ENCODE peak calls at places on chromosomes 2 and 18, in four cellular contexts. C, S, V and U are unnamed samples.

GRCh38 chr18:44548291-44549221 is 132.1 kb upstream of the SETBP1 start:
- DNase-seq in S (no peak), C (no peak), V (no peak), U (no peak)

GRCh38 chr2:182716665-182716990 is 571 bp downstream of the DNAJC10 start:
- DNase-seq in S (no peak), C (no peak), V (peak; percentile 11), U (no peak)

GRCh38 chr2:3680548-3681345 is 22.6 kb upstream of the DCDC2C start:
- DNase-seq in S (no peak), V (no peak), C (no peak), U (no peak)

GRCh38 chr2:172038604-172039003 is 38.9 kb downstream of the METAP1D start:
- DNase-seq in S (no peak), V (no peak), C (no peak), U (no peak)

GRCh38 chr2:8806885-8807701 is 30.3 kb downstream of the KIDINS220 start:
- DNase-seq in V (no peak), S (no peak), C (no peak), U (peak; percentile 47)

GRCh38 chr18:10965104-10965503 is 184.3 kb downstream of the PIEZO2 start:
- DNase-seq in S (no peak), C (no peak), V (no peak), U (no peak)

GRCh38 chr2:240959214-240959940 is 39.0 kb upstream of the SNED1 start:
- DNase-seq in V (no peak), S (no peak), C (no peak), U (no peak)

GRCh38 chr18:47882641-47883040 is 47.8 kb downstream of the SMAD2 start:
- DNase-seq in C (no peak), S (no peak), V (no peak), U (no peak)

GRCh38 chr2:58870704-58871103 is 629.6 kb upstream of the FANCL start:
- DNase-seq in C (no peak), S (no peak), V (no peak), U (no peak)

GRCh38 chr18:72768681-72769229 is 99.0 kb downstream of the NETO1 start:
- DNase-seq in C (no peak), V (no peak), S (no peak), U (no peak)

GRCh38 chr2:204483497-204484164 is 61.6 kb upstream of the PARD3B start:
- DNase-seq in S (no peak), C (no peak), V (peak; percentile 16), U (peak; percentile 6)

GRCh38 chr2:206693399-206694137 is 24.6 kb downstream of the DYTN start:
- DNase-seq in V (peak; percentile 65), S (peak; percentile 24), C (peak; percentile 40), U (peak; percentile 25)

GRCh38 chr18:23183356-23184150 is 48.3 kb downstream of the CABLES1 start:
- DNase-seq in S (no peak), C (no peak), V (no peak), U (no peak)

GRCh38 chr2:209380278-209380677 is 43.6 kb upstream of the MAP2 start:
- DNase-seq in S (peak; percentile 56), C (no peak), V (no peak), U (no peak)

GRCh38 chr18:36376361-36376760 is 78.8 kb downstream of the FHOD3 start:
- DNase-seq in C (no peak), S (no peak), V (no peak), U (no peak)

GRCh38 chr2:121018136-121019057 is 266.6 kb downstream of the TFCP2L1 start:
- DNase-seq in V (no peak), S (no peak), C (no peak), U (peak; percentile 37)

GRCh38 chr2:186919272-186919671 is 70.3 kb upstream of the ZSWIM2 start:
- DNase-seq in C (no peak), S (no peak), V (no peak), U (no peak)

GRCh38 chr18:65753520-65753919 is 2.7 kb downstream of the CDH7 start:
- DNase-seq in C (no peak), V (peak; percentile 31), S (no peak), U (peak; percentile 1)

GRCh38 chr2:179237209-179237946 is 27.3 kb downstream of the SESTD1 start:
- DNase-seq in V (peak; percentile 22), C (no peak), S (no peak), U (no peak)

GRCh38 chr2:112767693-112768380 is 3.4 kb upstream of the CKAP2L start:
- DNase-seq in C (no peak), V (no peak), S (no peak), U (no peak)

GRCh38 chr2:18345848-18346247 is 214.6 kb downstream of the RDH14 start:
- DNase-seq in S (no peak), C (no peak), V (no peak), U (no peak)

GRCh38 chr18:68152770-68153169 is 562.1 kb downstream of the TMX3 start:
- DNase-seq in V (peak; percentile 1), C (no peak), S (no peak), U (no peak)

GRCh38 chr2:109203246-109204011 is 74.4 kb downstream of the SH3RF3 start:
- DNase-seq in V (no peak), C (no peak), S (no peak), U (no peak)

GRCh38 chr18:11752116-11752911 is 63.2 kb downstream of the GNAL start:
- DNase-seq in V (no peak), C (peak; percentile 60), S (no peak), U (peak; percentile 23)

GRCh38 chr18:56168049-56168781 is 470.2 kb downstream of the TXNL1 start:
- DNase-seq in S (no peak), V (no peak), C (no peak), U (no peak)

GRCh38 chr2:15271941-15272340 is 289.2 kb downstream of the NBAS start:
- DNase-seq in V (peak; percentile 11), C (no peak), S (no peak), U (no peak)

GRCh38 chr2:112646791-112647720 is 1.3 kb downstream of the SLC20A1 start:
- DNase-seq in C (no peak), S (no peak), V (no peak), U (peak; percentile 28)

GRCh38 chr2:153940511-153940910 is 68.8 kb downstream of the GALNT13 start:
- DNase-seq in V (no peak), C (no peak), S (no peak), U (no peak)

GRCh38 chr2:71930073-71930681 is 217.5 kb downstream of the CYP26B1 start:
- DNase-seq in C (no peak), S (no peak), V (no peak), U (no peak)

GRCh38 chr2:160565099-160565498 is 71.5 kb upstream of the RBMS1 start:
- DNase-seq in C (no peak), V (no peak), S (no peak), U (no peak)

GRCh38 chr2:160293401-160293911 is 93.4 kb upstream of the ITGB6 start:
- DNase-seq in C (no peak), S (no peak), V (no peak), U (no peak)

GRCh38 chr18:65567372-65567771 is 183.4 kb upstream of the CDH7 start:
- DNase-seq in V (peak; percentile 7), S (no peak), C (no peak), U (no peak)

GRCh38 chr18:11947214-11948119 is 33.8 kb upstream of the IMPA2 start:
- DNase-seq in C (no peak), V (peak; percentile 79), S (peak; percentile 69), U (peak; percentile 99)

GRCh38 chr18:22683196-22683676 is 249.9 kb upstream of the RBBP8 start:
- DNase-seq in V (peak; percentile 58), C (peak; percentile 52), S (no peak), U (peak; percentile 18)

GRCh38 chr2:182360012-182360662 is 66.7 kb downstream of the PDE1A start:
- DNase-seq in S (no peak), C (no peak), V (no peak), U (no peak)

GRCh38 chr18:10852610-10853303 is 296.6 kb downstream of the PIEZO2 start:
- DNase-seq in S (no peak), C (no peak), V (no peak), U (no peak)

GRCh38 chr2:108417254-108417653 is 31.8 kb upstream of the GCC2 start:
- DNase-seq in V (peak; percentile 80), C (no peak), S (no peak), U (peak; percentile 44)

GRCh38 chr2:6694555-6694954 is 171.2 kb downstream of the CMPK2 start:
- DNase-seq in C (no peak), S (no peak), V (no peak), U (no peak)

DNA sequence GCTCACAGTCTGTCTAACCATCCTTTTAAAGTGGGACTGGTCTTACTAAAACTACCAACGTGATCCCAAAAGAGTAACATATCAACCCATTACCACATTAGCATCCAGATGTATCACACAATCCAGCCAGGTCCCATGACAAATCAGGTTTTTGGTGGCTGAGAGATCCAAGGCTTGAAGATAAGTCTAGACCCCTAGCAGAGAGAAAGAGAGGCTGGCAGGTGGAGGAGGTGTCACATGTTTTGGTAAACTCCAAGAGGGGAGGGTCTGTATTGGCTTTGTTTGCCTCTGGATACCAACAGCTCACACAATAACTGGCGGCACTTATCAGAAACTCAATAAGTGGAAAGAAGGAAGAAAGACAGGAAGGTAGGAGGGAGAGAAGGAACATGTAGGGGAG is 357.6 kb downstream of the SS18 start:
- DNase-seq in S (no peak), V (no peak), C (no peak), U (no peak)
- TF ChIP-seq POLR2A in S (no peak), V (no peak), C (no peak), U (no peak)

GRCh38 chr2:37766087-37766486 is 94.6 kb upstream of the CDC42EP3 start:
- DNase-seq in V (no peak), C (no peak), S (no peak), U (no peak)
- TF ChIP-seq CHD4 in V (no peak), C (no peak), S (no peak), U (no peak)

DNA sequence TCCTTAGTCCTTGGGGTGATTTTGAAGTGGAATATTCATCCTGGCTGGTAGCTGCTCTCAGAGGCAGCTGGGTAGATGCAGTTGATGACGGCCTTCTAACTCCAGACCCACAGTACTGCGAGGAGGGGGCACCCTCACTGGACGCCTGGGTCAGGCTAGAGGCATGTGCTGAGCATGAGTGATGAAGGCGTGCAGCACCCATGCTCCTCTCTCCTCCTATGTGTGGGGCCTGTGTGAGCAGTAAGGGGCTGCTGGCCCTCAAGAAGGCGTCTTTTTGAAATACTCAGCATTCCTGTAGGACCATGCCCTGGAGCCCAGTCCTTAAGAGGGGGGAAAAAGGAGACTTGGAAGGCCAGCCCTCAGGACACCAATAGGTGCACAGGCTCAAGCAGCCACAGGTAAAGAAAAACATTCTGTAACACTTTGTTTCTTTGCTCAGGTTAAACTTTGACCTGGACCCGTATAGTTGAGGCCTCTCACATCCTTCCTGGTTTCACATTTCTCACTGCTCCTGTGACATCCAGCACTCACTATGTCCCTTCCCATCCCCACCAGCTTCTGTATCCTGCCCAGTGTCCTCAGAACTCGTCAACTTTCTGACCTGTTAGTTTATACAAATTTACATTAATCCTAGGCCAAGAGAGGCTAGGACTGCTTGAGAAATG is 64.4 kb downstream of the CD8B2 start:
- DNase-seq in S (no peak), V (peak; percentile 18), C (no peak), U (no peak)
- TF ChIP-seq POLR2A in S (no peak), V (no peak), C (no peak), U (no peak)

GRCh38 chr2:124308319-124309062 is 283.4 kb downstream of the CNTNAP5 start:
- DNase-seq in V (no peak), S (no peak), C (no peak), U (no peak)

GRCh38 chr2:124315221-124315880 is 290.3 kb downstream of the CNTNAP5 start:
- DNase-seq in C (no peak), V (no peak), S (no peak), U (no peak)

GRCh38 chr2:124309563-124310138 is 284.6 kb downstream of the CNTNAP5 start:
- DNase-seq in S (no peak), C (no peak), V (no peak), U (no peak)

GRCh38 chr2:124316133-124316532 is 291.0 kb downstream of the CNTNAP5 start:
- DNase-seq in C (no peak), V (no peak), S (no peak), U (no peak)

GRCh38 chr2:124310671-124311070 is 285.6 kb downstream of the CNTNAP5 start:
- DNase-seq in S (no peak), V (no peak), C (no peak), U (no peak)
- TF ChIP-seq CHD4 in S (no peak), V (no peak), C (no peak), U (no peak)